ENCODE peak calls at places on chromosomes 5 and 9, in four cellular contexts. D, Q, X and T are unnamed samples.

GRCh38 chr9:95494416-95495371 is 22.1 kb downstream of the PTCH1 start:
- DNase-seq in X (peak; percentile 91), D (no peak), Q (peak; percentile 76), T (peak; percentile 69)

GRCh38 chr5:177607452-177608192 is 7.7 kb downstream of the B4GALT7 start:
- DNase-seq in X (peak; percentile 80), D (peak; percentile 93), Q (peak; percentile 63), T (peak; percentile 93)

GRCh38 chr5:43772601-43773031 is 169.6 kb downstream of the NNT start:
- DNase-seq in X (no peak), Q (peak; percentile 28), D (no peak), T (no peak)

GRCh38 chr5:179327026-179327735 is 18.1 kb downstream of the ADAMTS2 start:
- DNase-seq in X (peak; percentile 13), Q (no peak), D (no peak), T (no peak)

GRCh38 chr5:114319821-114320220 is 42.0 kb upstream of the KCNN2 start:
- DNase-seq in Q (no peak), D (no peak), X (no peak), T (no peak)

GRCh38 chr9:88809371-88809770 is 181.9 kb upstream of the S1PR3 start:
- DNase-seq in D (no peak), X (no peak), Q (no peak), T (no peak)

GRCh38 chr9:93354451-93354850 is 97.0 kb upstream of the FAM120A start:
- DNase-seq in Q (no peak), D (no peak), X (no peak), T (no peak)

GRCh38 chr5:94620257-94620656 is 1.8 kb downstream of the SLF1 start:
- DNase-seq in X (no peak), Q (no peak), D (no peak), T (no peak)

GRCh38 chr5:53434566-53434965 is 45.9 kb upstream of the FST start:
- DNase-seq in Q (no peak), X (no peak), D (peak; percentile 9), T (no peak)

GRCh38 chr9:99822596-99823391 is 1.1 kb downstream of the NR4A3 start:
- DNase-seq in X (peak; percentile 56), D (peak; percentile 38), Q (peak; percentile 70), T (peak; percentile 68)

GRCh38 chr5:32100903-32101302 is 73.2 kb downstream of the GOLPH3 start:
- DNase-seq in D (no peak), Q (no peak), X (no peak), T (no peak)

GRCh38 chr5:6902597-6902996 is 189.4 kb downstream of the TENT4A start:
- DNase-seq in X (no peak), Q (no peak), D (no peak), T (no peak)

GRCh38 chr5:143494595-143494994 is 91.1 kb upstream of the NR3C1 start:
- DNase-seq in D (no peak), Q (no peak), X (no peak), T (no peak)

GRCh38 chr9:16680965-16681658 is 189.4 kb downstream of the BNC2 start:
- DNase-seq in X (no peak), Q (no peak), D (peak; percentile 24), T (peak; percentile 14)

GRCh38 chr9:129335456-129336129 is 157.5 kb upstream of the IER5L start:
- DNase-seq in X (peak; percentile 60), Q (no peak), D (no peak), T (no peak)

GRCh38 chr9:134592018-134592818 is 49.4 kb upstream of the COL5A1 start:
- DNase-seq in Q (no peak), D (peak; percentile 94), X (no peak), T (no peak)

GRCh38 chr9:136007906-136008692 is 46.9 kb upstream of the UBAC1 start:
- DNase-seq in X (no peak), Q (no peak), D (peak; percentile 57), T (no peak)